ENCODE peak calls at places on chromosomes 3 and 15, in six cellular contexts. H is astrocyte, R is B cell, C is thoracic aorta, M is progenitor cell of endocrine pancreas, L is HL-60. S is an unnamed sample.

GRCh38 chr3:13537926-13538325 is 11.0 kb upstream of the FBLN2 start:
- DNase-seq in H (peak; percentile 96), R (no peak), C (no peak), M (no peak), L (no peak), S (no peak)

GRCh38 chr15:82649226-82649999 is 2.2 kb upstream of the CPEB1 start:
- DNase-seq in H (no peak), R (no peak), C (no peak), M (no peak), L (no peak), S (no peak)

GRCh38 chr3:52872245-52872644 is 25.1 kb downstream of the STIMATE start:
- DNase-seq in H (no peak), R (no peak), C (no peak), M (no peak), L (no peak), S (peak; percentile 49)

GRCh38 chr3:122957707-122958210 is 69.8 kb downstream of the SEMA5B start:
- DNase-seq in H (peak; percentile 8), R (no peak), C (no peak), M (no peak), L (no peak), S (no peak)

GRCh38 chr3:133487920-133488540 is 85.5 kb upstream of the CDV3 start:
- DNase-seq in H (no peak), R (peak; percentile 54), C (no peak), M (no peak), L (no peak), S (no peak)

GRCh38 chr15:40155270-40155910 is 5.5 kb upstream of the BUB1B start:
- DNase-seq in H (no peak), R (no peak), C (no peak), M (no peak), L (no peak), S (no peak)

GRCh38 chr3:155093261-155093660 is 13.1 kb downstream of the MME start:
- DNase-seq in H (no peak), R (no peak), C (no peak), M (no peak), L (no peak), S (no peak)

GRCh38 chr15:29115093-29115991 is 154.3 kb downstream of the NSMCE3 start:
- DNase-seq in H (no peak), R (no peak), C (no peak), M (peak; percentile 36), L (no peak), S (peak; percentile 20)

GRCh38 chr15:68475449-68475848 is 43.5 kb upstream of the ITGA11 start:
- DNase-seq in H (no peak), R (no peak), C (no peak), M (no peak), L (no peak), S (no peak)

GRCh38 chr15:73746883-73747282 is 6.3 kb downstream of the INSYN1 start:
- DNase-seq in H (no peak), R (no peak), C (no peak), M (no peak), L (no peak), S (no peak)

GRCh38 chr3:146770301-146770700 is 165.2 kb upstream of the PLSCR5 start:
- DNase-seq in H (no peak), R (no peak), C (no peak), M (no peak), L (no peak), S (no peak)

GRCh38 chr15:77028451-77029165 is 33.7 kb downstream of the PSTPIP1 start:
- DNase-seq in H (no peak), R (peak; percentile 25), C (no peak), M (peak; percentile 6), L (no peak), S (peak; percentile 9)

GRCh38 chr3:108130247-108130646 is 39.4 kb upstream of the CD47 start:
- DNase-seq in H (no peak), R (no peak), C (no peak), M (no peak), L (no peak), S (no peak)

GRCh38 chr3:10682692-10683091 is 133.3 kb upstream of the SLC6A11 start:
- DNase-seq in H (no peak), R (no peak), C (no peak), M (no peak), L (no peak), S (no peak)

GRCh38 chr15:70376031-70376928 is 278.6 kb upstream of the TLE3 start:
- DNase-seq in H (no peak), R (no peak), C (no peak), M (no peak), L (peak; percentile 25), S (no peak)

GRCh38 chr3:45123841-45124269 is 22.3 kb downstream of the CDCP1 start:
- DNase-seq in H (peak; percentile 92), R (no peak), C (no peak), M (no peak), L (no peak), S (no peak)

GRCh38 chr3:54891540-54891897 is 36.3 kb downstream of the LRTM1 start:
- DNase-seq in H (peak; percentile 95), R (no peak), C (peak; percentile 19), M (no peak), L (no peak), S (peak; percentile 73)
- TF ChIP-seq CTCF in H (peak; percentile 48), R (no peak), C (no peak), M (peak; percentile 14), L (no peak), S (no peak)

GRCh38 chr3:167406876-167407492 is 26.9 kb upstream of the ZBBX start:
- DNase-seq in H (peak; percentile 67), R (no peak), C (no peak), M (peak; percentile 37), L (peak; percentile 16), S (peak; percentile 43)
- TF ChIP-seq CTCF in H (peak; percentile 62), R (peak; percentile 14), C (no peak), M (peak; percentile 85), L (peak; percentile 67), S (peak; percentile 35)

GRCh38 chr3:149527531-149528343 is 53.2 kb downstream of the TM4SF4 start:
- DNase-seq in H (no peak), R (no peak), C (no peak), M (no peak), L (no peak), S (no peak)
- TF ChIP-seq CTCF in H (peak; percentile 18), R (no peak), C (peak; percentile 9), M (peak; percentile 11), L (no peak), S (peak; percentile 13)

GRCh38 chr3:178443634-178444033 is 92.6 kb upstream of the KCNMB2 start:
- DNase-seq in H (no peak), R (no peak), C (no peak), M (no peak), L (no peak), S (no peak)
- TF ChIP-seq CTCF in H (peak; percentile 15), R (no peak), C (no peak), M (no peak), L (no peak), S (no peak)

DNA sequence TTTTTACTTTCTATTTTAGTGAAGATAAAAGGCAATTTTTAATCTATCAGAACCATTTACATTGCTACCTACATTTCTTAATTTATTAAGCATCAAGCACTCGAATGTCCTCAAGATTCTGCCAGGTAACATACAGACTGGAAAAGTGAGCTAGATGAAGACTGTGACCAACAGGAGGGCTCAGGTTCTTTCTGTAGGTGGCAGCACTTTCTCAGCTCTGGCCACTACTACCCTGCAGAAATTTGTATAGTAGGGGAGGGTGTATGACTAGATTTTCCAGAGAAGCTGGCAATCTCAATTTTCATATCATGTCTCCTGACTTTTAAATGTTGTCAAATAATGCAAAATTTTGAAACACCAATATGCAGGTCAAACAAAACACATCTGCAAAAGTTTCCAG is 165.0 kb upstream of the SUCLG2 start:
- DNase-seq in H (no peak), R (no peak), C (no peak), M (no peak), L (no peak), S (peak; percentile 9)
- TF ChIP-seq CTCF in H (no peak), R (no peak), C (no peak), M (peak; percentile 46), L (no peak), S (peak; percentile 13)

GRCh38 chr3:15795563-15796308 is 2.0 kb downstream of the ANKRD28 start:
- DNase-seq in H (peak; percentile 68), R (no peak), C (no peak), M (no peak), L (no peak), S (no peak)
- TF ChIP-seq CTCF in H (no peak), R (no peak), C (no peak), M (no peak), L (no peak), S (no peak)

DNA sequence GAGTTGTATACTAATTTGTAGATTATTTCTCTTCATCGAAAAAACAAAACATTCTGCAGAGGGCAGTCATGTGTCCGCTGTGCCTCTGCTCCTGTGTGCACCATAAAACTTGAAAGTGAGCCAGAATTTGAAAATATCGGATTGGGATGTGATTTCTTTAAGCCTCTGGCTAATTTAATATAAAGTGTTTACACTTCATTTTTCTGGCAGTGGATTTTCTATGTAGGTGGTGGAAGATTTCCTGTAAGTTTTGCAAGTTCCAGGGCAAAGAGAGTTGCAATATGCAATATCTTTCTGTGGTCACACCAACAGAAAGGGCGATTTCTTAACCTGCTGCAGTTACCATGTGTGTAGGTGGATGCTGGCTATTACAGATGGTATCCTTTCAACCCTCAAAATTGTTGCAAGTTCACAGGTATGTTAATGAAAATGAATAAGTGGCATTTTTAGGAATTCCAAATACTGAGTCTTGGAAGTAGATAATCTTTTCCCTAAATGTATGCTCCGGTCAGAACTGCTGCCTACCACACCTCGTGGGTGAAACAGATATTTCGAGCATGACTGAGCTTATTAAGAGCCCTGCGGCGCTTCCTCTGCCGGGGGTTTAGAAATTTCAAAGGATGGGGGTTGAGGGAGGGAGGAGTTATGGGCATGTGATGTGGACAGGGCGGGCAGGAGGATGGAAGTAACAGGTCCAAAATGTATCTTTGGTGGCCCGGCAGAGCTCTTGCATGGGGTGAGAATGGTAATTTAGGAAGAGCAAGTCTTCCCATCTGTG is 134.0 kb downstream of the PGPEP1L start:
- DNase-seq in H (peak; percentile 93), R (no peak), C (no peak), M (no peak), L (peak; percentile 91), S (no peak)
- TF ChIP-seq CTCF in H (no peak), R (no peak), C (no peak), M (no peak), L (no peak), S (no peak)

GRCh38 chr15:42693496-42693895 is 43.4 kb downstream of the CDAN1 start:
- DNase-seq in H (no peak), R (no peak), C (no peak), M (no peak), L (no peak), S (no peak)

GRCh38 chr15:42694398-42694797 is 42.5 kb downstream of the CDAN1 start:
- DNase-seq in H (no peak), R (no peak), C (no peak), M (no peak), L (no peak), S (no peak)

GRCh38 chr15:42693942-42694341 is 43.0 kb downstream of the CDAN1 start:
- DNase-seq in H (no peak), R (no peak), C (no peak), M (no peak), L (no peak), S (no peak)

GRCh38 chr15:42696626-42697025 is 40.3 kb downstream of the CDAN1 start:
- DNase-seq in H (no peak), R (no peak), C (no peak), M (no peak), L (no peak), S (no peak)

GRCh38 chr15:42695527-42696071 is 41.3 kb downstream of the CDAN1 start:
- DNase-seq in H (no peak), R (no peak), C (peak; percentile 29), M (no peak), L (no peak), S (no peak)
- TF ChIP-seq CTCF in H (no peak), R (no peak), C (peak; percentile 21), M (no peak), L (no peak), S (no peak)